ENCODE peak calls at places on chromosomes 16 and 17, in five cellular contexts. X, F, I, G and K are unnamed samples.

GRCh38 chr17:58991718-58992331 is 114.9 kb downstream of the TRIM37 start:
- DNase-seq in X (peak), F (no peak), I (peak), G (no peak), K (no peak)

GRCh38 chr16:3767333-3767977 is 50.1 kb upstream of the TRAP1 start:
- DNase-seq in X (no peak), F (no peak), I (no peak), G (peak), K (no peak)

GRCh38 chr17:68497885-68498319 is 14.3 kb upstream of the PRKAR1A start:
- DNase-seq in X (no peak), F (no peak), I (no peak), G (no peak), K (no peak)

GRCh38 chr16:73427177-73427576 is 379.2 kb upstream of the ZFHX3 start:
- DNase-seq in X (no peak), F (no peak), I (no peak), G (no peak), K (no peak)

GRCh38 chr16:3596101-3596861 is 15.1 kb downstream of the SLX4 start:
- DNase-seq in X (no peak), F (no peak), I (no peak), G (no peak), K (no peak)

GRCh38 chr16:57383276-57384247 is 11.3 kb downstream of the CX3CL1 start:
- DNase-seq in X (no peak), F (no peak), I (peak), G (no peak), K (no peak)

GRCh38 chr16:30357715-30358576 is 2.8 kb upstream of the CD2BP2 start:
- DNase-seq in X (no peak), F (no peak), I (no peak), G (no peak), K (no peak)

GRCh38 chr17:44221072-44221861 is 1.8 kb upstream of the UBTF start:
- DNase-seq in X (peak), F (peak), I (peak), G (peak), K (peak)

GRCh38 chr17:68461122-68461539 is 3.8 kb upstream of the WIPI1 start:
- DNase-seq in X (no peak), F (no peak), I (no peak), G (no peak), K (no peak)

GRCh38 chr16:80936410-80936809 is 70.3 kb downstream of the CMC2 start:
- DNase-seq in X (no peak), F (no peak), I (peak), G (no peak), K (peak)

GRCh38 chr17:33142703-33143299 is 150.3 kb downstream of the ASIC2 start:
- DNase-seq in X (peak), F (peak), I (peak), G (peak), K (peak)

GRCh38 chr17:29663155-29663554 is 40.4 kb upstream of the CORO6 start:
- DNase-seq in X (peak), F (no peak), I (peak), G (peak), K (no peak)

GRCh38 chr16:12535535-12536411 is 267.9 kb downstream of the CPPED1 start:
- DNase-seq in X (peak), F (no peak), I (no peak), G (peak), K (no peak)

GRCh38 chr17:48100591-48101011 is 677 bp downstream of the CBX1 start:
- DNase-seq in X (peak), F (peak), I (peak), G (peak), K (no peak)

GRCh38 chr17:34527908-34528470 is 51.4 kb upstream of the TMEM132E start:
- DNase-seq in X (peak), F (no peak), I (no peak), G (peak), K (no peak)

GRCh38 chr16:13510425-13511151 is 409.4 kb upstream of the ERCC4 start:
- DNase-seq in X (no peak), F (no peak), I (no peak), G (no peak), K (no peak)

DNA sequence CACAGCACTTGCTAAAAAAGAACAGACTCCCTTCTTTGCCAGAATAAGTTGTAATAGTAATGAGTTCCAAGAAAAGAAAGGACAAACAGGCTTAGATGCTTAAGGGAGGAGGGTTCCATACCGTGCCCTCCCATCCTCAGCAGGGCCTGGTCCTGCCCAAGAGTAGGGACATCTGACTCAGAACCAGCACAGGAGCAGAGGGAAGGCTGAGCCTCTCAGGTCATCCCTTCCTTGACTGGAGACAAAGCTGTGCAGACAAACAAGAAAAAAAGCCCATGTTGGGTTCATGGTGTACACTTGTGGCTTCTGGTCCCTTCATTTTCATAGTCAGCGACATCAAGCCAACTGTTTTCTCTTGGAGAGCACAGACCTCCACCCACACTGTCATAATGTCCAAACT is 44.2 kb upstream of the NDRG4 start:
- DNase-seq in X (peak), F (no peak), I (no peak), G (no peak), K (no peak)
- H3K4me2 ChIP-seq in X (peak), F (no peak), I (no peak), G (no peak), K (peak)

DNA sequence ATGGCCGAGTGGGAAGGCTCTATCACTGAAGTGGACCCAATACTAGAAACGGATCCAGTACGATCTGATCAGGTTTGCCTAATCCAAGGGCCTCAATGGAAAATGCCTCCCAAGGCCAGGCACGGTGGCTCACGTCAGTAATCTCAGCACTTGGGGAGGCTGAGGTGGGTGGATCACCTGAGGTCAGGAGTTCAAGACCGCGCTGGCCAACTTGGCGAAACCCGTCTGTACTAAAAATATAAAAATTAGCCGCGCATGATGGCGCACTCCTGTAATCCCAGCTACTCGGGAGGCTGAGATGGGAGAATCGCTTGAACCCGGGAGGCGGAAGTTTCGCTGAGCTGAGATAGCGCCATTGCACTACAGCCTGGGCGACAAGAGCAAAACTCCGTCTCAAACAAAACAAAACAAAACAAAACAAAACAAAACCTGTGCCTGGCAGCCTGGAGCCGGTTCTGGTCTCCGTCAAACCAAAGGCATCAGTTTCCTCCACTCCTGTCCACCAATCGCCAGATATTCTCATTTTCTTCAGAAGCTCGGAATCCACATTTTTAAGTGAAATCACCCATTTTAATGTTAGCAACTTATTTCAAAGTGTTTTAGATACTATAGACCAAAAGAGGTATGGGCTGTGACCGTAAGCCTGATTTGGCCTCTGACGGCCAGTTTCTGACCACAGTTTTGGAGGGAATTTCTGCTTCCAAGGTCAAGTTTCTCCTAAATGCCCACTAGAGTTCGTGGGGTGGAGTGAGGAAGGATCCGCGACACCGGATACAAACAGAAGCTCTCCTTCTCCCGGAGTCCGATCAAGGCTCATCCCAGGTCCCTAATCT is 664 bp downstream of the NQO1 start:
- DNase-seq in X (no peak), F (no peak), I (no peak), G (peak), K (no peak)
- H3K27ac ChIP-seq in X (peak), F (peak), I (peak), G (peak), K (peak)

DNA sequence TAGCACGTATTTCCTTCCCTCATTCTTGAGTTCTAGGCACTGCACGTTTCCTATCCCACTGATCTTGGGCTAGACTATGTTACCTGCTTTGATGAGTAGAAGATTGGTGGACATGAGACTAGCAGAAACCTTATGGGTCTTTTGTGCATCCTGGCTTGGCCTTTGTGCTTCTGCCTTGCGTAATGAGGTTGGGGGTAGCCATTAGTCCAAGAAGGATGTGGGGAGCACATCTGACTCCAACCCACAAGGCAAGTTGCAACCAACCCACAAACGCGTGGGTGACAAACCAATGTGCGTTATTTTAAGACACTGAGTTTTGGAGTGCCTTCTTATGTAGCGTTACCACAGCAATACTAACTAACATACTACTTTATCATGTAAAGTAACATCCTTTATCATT is 180.4 kb upstream of the IRX5 start:
- DNase-seq in X (no peak), F (peak), I (no peak), G (no peak), K (no peak)
- TF ChIP-seq CTCF in X (no peak), F (no peak), I (no peak), G (no peak), K (no peak)

GRCh38 chr16:6645758-6646423 is 686.8 kb upstream of the RBFOX1 start:
- DNase-seq in X (no peak), F (no peak), I (no peak), G (no peak), K (no peak)

GRCh38 chr16:6646891-6647290 is 685.8 kb upstream of the RBFOX1 start:
- DNase-seq in X (no peak), F (no peak), I (no peak), G (no peak), K (no peak)

GRCh38 chr16:6644916-6645315 is 687.7 kb upstream of the RBFOX1 start:
- DNase-seq in X (no peak), F (no peak), I (no peak), G (no peak), K (no peak)

GRCh38 chr16:6642271-6642670 is 690.4 kb upstream of the RBFOX1 start:
- DNase-seq in X (no peak), F (no peak), I (no peak), G (no peak), K (no peak)

GRCh38 chr16:6643083-6643686 is 689.5 kb upstream of the RBFOX1 start:
- DNase-seq in X (peak), F (peak), I (peak), G (peak), K (peak)
- H3K4me2 ChIP-seq in X (no peak), F (no peak), I (no peak), G (peak), K (no peak)

DNA sequence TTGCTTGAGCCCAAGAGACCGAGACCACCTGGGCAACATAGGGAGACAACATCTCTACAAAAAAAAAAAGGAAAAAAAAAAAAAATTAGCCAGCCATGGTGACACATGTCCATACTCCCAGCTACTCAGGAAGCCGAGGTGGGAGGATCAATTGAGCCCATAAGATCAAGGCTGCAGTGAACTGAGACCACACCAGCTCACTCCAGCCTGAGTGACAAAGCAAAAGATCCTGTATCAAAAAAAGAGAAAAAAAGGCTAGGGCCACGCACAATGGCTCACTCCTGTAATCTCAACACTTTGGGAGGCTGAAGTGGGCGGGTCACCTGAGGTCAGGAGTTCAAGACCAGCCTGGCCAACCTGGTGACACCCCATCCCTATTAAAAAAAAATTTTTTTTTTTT is 13.8 kb downstream of the SUMO2 start:
- DNase-seq in X (no peak), F (no peak), I (no peak), G (no peak), K (no peak)
- H3K27ac ChIP-seq in X (no peak), F (no peak), I (no peak), G (no peak), K (no peak)

DNA sequence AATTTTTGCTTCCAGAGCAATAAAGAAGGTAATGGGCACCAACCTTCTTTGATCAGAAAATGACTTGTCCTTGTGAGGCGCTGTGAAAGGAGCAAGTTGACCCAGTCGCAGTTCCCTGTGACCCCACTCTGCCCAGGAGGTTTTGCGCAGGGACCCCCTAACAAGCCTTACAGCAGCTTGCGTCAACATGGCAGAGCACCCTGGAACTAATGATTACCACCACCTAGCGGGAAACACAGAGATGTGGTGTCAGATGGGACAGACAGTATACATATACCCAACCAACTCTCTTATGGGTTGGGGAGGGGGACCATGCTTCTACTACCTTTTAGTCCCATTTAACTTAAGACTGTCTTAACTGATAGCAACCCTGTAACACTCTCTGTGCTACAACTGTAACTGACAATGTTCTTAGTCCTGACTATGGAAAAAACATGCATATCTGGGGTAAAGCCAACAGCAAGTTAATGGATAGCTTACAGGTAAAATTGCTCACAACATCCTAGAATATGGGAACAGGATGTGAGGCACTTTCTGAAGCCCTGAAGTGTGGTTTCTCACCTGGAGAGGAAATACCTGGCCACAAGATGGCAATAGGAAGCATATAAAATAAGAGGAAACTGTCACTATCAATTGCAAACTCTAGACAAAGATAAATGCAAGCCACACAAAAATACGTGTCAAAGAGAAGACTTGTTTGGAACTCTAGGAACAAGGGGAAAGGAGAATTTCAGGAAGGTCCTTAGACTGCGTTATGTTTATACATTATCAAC is 3.0 kb downstream of the KARS1 start:
- DNase-seq in X (no peak), F (peak), I (no peak), G (no peak), K (no peak)
- TF ChIP-seq CTCF in X (no peak), F (peak), I (no peak), G (peak), K (no peak)

DNA sequence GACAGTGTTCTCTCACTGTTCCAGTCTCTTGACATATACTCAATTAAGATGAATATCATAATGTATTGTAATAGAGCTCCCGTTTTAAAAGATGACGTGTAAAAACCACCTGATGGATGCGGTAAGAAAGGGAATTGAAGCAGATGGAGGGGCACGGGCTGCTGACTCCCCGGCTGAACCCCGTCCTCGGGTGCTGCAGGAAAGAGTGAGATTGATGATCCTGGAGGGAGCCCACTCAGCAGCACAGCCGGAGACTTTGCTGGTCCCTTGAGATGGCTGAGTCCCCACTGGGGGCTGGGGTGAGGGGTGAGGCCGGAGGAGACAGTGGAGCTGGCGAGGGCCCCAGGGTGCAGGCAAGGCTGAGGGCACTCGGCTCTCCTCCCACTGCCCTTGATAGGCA is 217.4 kb downstream of the RPTOR start:
- DNase-seq in X (no peak), F (no peak), I (no peak), G (no peak), K (no peak)
- H3K4me2 ChIP-seq in X (peak), F (no peak), I (no peak), G (no peak), K (peak)